ENCODE peak calls at places on chromosomes 13 and 19, in ten cellular contexts. One of them, this sample, is unnamed.

GRCh38 chr13:75596657-75597182 is 39.4 kb upstream of the LMO7 start:
- DNase-seq in stimulated activated CD4-positive, alpha-beta T cell treated with anti-CD3 and anti-CD28 coated beads, TNF-alpha, amount 100 ng/mL, for 48 hours: no peak
- DNase-seq in EL: no peak
- DNase-seq in iris pigment epithelial cell: peak
- DNase-seq in T-cell: no peak
- DNase-seq in stimulated activated CD8-positive, alpha-beta memory T cell treated with anti-CD3 and anti-CD28 coated beads, Interleukin-2, amount 100 ng/mL, for 1 hour: no peak
- DNase-seq in ovary: no peak
- DNase-seq in retina: no peak
- DNase-seq in non-pigmented ciliary epithelial cell: no peak
- DNase-seq in DMS53: no peak
- DNase-seq in this sample: no peak

GRCh38 chr19:1001538-1002166 is 1.4 kb downstream of the GRIN3B start:
- DNase-seq in stimulated activated CD4-positive, alpha-beta T cell treated with anti-CD3 and anti-CD28 coated beads, TNF-alpha, amount 100 ng/mL, for 48 hours: no peak
- DNase-seq in EL: peak
- DNase-seq in iris pigment epithelial cell: no peak
- DNase-seq in T-cell: peak
- DNase-seq in stimulated activated CD8-positive, alpha-beta memory T cell treated with anti-CD3 and anti-CD28 coated beads, Interleukin-2, amount 100 ng/mL, for 1 hour: peak
- DNase-seq in ovary: no peak
- DNase-seq in retina: peak
- DNase-seq in non-pigmented ciliary epithelial cell: no peak
- DNase-seq in DMS53: peak
- DNase-seq in this sample: no peak

GRCh38 chr19:41845051-41845590 is 279 bp downstream of the DMRTC2 start:
- DNase-seq in stimulated activated CD4-positive, alpha-beta T cell treated with anti-CD3 and anti-CD28 coated beads, TNF-alpha, amount 100 ng/mL, for 48 hours: no peak
- DNase-seq in EL: no peak
- DNase-seq in iris pigment epithelial cell: no peak
- DNase-seq in T-cell: no peak
- DNase-seq in stimulated activated CD8-positive, alpha-beta memory T cell treated with anti-CD3 and anti-CD28 coated beads, Interleukin-2, amount 100 ng/mL, for 1 hour: no peak
- DNase-seq in ovary: no peak
- DNase-seq in retina: no peak
- DNase-seq in non-pigmented ciliary epithelial cell: no peak
- DNase-seq in DMS53: peak
- DNase-seq in this sample: no peak

GRCh38 chr13:99143904-99144303 is 56.8 kb upstream of the UBAC2 start:
- DNase-seq in stimulated activated CD4-positive, alpha-beta T cell treated with anti-CD3 and anti-CD28 coated beads, TNF-alpha, amount 100 ng/mL, for 48 hours: no peak
- DNase-seq in EL: no peak
- DNase-seq in iris pigment epithelial cell: no peak
- DNase-seq in T-cell: no peak
- DNase-seq in stimulated activated CD8-positive, alpha-beta memory T cell treated with anti-CD3 and anti-CD28 coated beads, Interleukin-2, amount 100 ng/mL, for 1 hour: no peak
- DNase-seq in ovary: no peak
- DNase-seq in retina: no peak
- DNase-seq in non-pigmented ciliary epithelial cell: no peak
- DNase-seq in DMS53: no peak
- DNase-seq in this sample: no peak

GRCh38 chr19:17706750-17707181 is 12.5 kb upstream of the MAP1S start:
- DNase-seq in stimulated activated CD4-positive, alpha-beta T cell treated with anti-CD3 and anti-CD28 coated beads, TNF-alpha, amount 100 ng/mL, for 48 hours: no peak
- DNase-seq in EL: peak
- DNase-seq in iris pigment epithelial cell: peak
- DNase-seq in T-cell: no peak
- DNase-seq in stimulated activated CD8-positive, alpha-beta memory T cell treated with anti-CD3 and anti-CD28 coated beads, Interleukin-2, amount 100 ng/mL, for 1 hour: no peak
- DNase-seq in ovary: no peak
- DNase-seq in retina: peak
- DNase-seq in non-pigmented ciliary epithelial cell: no peak
- DNase-seq in DMS53: no peak
- DNase-seq in this sample: no peak

GRCh38 chr13:67990868-67991267 is 760.7 kb upstream of the PCDH9 start:
- DNase-seq in stimulated activated CD4-positive, alpha-beta T cell treated with anti-CD3 and anti-CD28 coated beads, TNF-alpha, amount 100 ng/mL, for 48 hours: no peak
- DNase-seq in EL: no peak
- DNase-seq in iris pigment epithelial cell: no peak
- DNase-seq in T-cell: no peak
- DNase-seq in stimulated activated CD8-positive, alpha-beta memory T cell treated with anti-CD3 and anti-CD28 coated beads, Interleukin-2, amount 100 ng/mL, for 1 hour: no peak
- DNase-seq in ovary: no peak
- DNase-seq in retina: no peak
- DNase-seq in non-pigmented ciliary epithelial cell: no peak
- DNase-seq in DMS53: no peak
- DNase-seq in this sample: no peak

GRCh38 chr13:110124201-110124600 is 182.8 kb downstream of the COL4A1 start:
- DNase-seq in stimulated activated CD4-positive, alpha-beta T cell treated with anti-CD3 and anti-CD28 coated beads, TNF-alpha, amount 100 ng/mL, for 48 hours: no peak
- DNase-seq in EL: no peak
- DNase-seq in iris pigment epithelial cell: no peak
- DNase-seq in T-cell: no peak
- DNase-seq in stimulated activated CD8-positive, alpha-beta memory T cell treated with anti-CD3 and anti-CD28 coated beads, Interleukin-2, amount 100 ng/mL, for 1 hour: no peak
- DNase-seq in ovary: no peak
- DNase-seq in retina: no peak
- DNase-seq in non-pigmented ciliary epithelial cell: no peak
- DNase-seq in DMS53: no peak
- DNase-seq in this sample: no peak

GRCh38 chr13:48066310-48066989 is 28.5 kb downstream of the MED4 start:
- DNase-seq in stimulated activated CD4-positive, alpha-beta T cell treated with anti-CD3 and anti-CD28 coated beads, TNF-alpha, amount 100 ng/mL, for 48 hours: no peak
- DNase-seq in EL: peak
- DNase-seq in iris pigment epithelial cell: peak
- DNase-seq in T-cell: no peak
- DNase-seq in stimulated activated CD8-positive, alpha-beta memory T cell treated with anti-CD3 and anti-CD28 coated beads, Interleukin-2, amount 100 ng/mL, for 1 hour: no peak
- DNase-seq in ovary: no peak
- DNase-seq in retina: no peak
- DNase-seq in non-pigmented ciliary epithelial cell: no peak
- DNase-seq in DMS53: no peak
- DNase-seq in this sample: no peak

GRCh38 chr13:40789275-40790231 is at the start of gene SLC25A15:
- DNase-seq in stimulated activated CD4-positive, alpha-beta T cell treated with anti-CD3 and anti-CD28 coated beads, TNF-alpha, amount 100 ng/mL, for 48 hours: no peak
- DNase-seq in EL: peak
- DNase-seq in iris pigment epithelial cell: peak
- DNase-seq in T-cell: peak
- DNase-seq in stimulated activated CD8-positive, alpha-beta memory T cell treated with anti-CD3 and anti-CD28 coated beads, Interleukin-2, amount 100 ng/mL, for 1 hour: peak
- DNase-seq in ovary: peak
- DNase-seq in retina: peak
- DNase-seq in non-pigmented ciliary epithelial cell: no peak
- DNase-seq in DMS53: peak
- DNase-seq in this sample: peak

GRCh38 chr13:101919541-101920306 is 467.2 kb downstream of the ITGBL1 start:
- DNase-seq in stimulated activated CD4-positive, alpha-beta T cell treated with anti-CD3 and anti-CD28 coated beads, TNF-alpha, amount 100 ng/mL, for 48 hours: no peak
- DNase-seq in EL: peak
- DNase-seq in iris pigment epithelial cell: peak
- DNase-seq in T-cell: no peak
- DNase-seq in stimulated activated CD8-positive, alpha-beta memory T cell treated with anti-CD3 and anti-CD28 coated beads, Interleukin-2, amount 100 ng/mL, for 1 hour: no peak
- DNase-seq in ovary: no peak
- DNase-seq in retina: peak
- DNase-seq in non-pigmented ciliary epithelial cell: no peak
- DNase-seq in DMS53: no peak
- DNase-seq in this sample: no peak

GRCh38 chr13:94811753-94812152 is 99.4 kb upstream of the SOX21 start:
- DNase-seq in stimulated activated CD4-positive, alpha-beta T cell treated with anti-CD3 and anti-CD28 coated beads, TNF-alpha, amount 100 ng/mL, for 48 hours: no peak
- DNase-seq in EL: no peak
- DNase-seq in iris pigment epithelial cell: no peak
- DNase-seq in T-cell: no peak
- DNase-seq in stimulated activated CD8-positive, alpha-beta memory T cell treated with anti-CD3 and anti-CD28 coated beads, Interleukin-2, amount 100 ng/mL, for 1 hour: no peak
- DNase-seq in ovary: no peak
- DNase-seq in retina: no peak
- DNase-seq in non-pigmented ciliary epithelial cell: no peak
- DNase-seq in DMS53: no peak
- DNase-seq in this sample: no peak